ENCODE peak calls at places on chromosomes 16 and 17, in four cellular contexts. One of them, this sample, is unnamed.

GRCh38 chr17:55702150-55702549 is 20.5 kb downstream of the TMEM100 start:
- DNase-seq in SK-N-SH: no peak
- DNase-seq in HepG2: no peak
- DNase-seq in GM12878: no peak
- DNase-seq in this sample: no peak

GRCh38 chr17:63826468-63827001 is 696 bp upstream of the PSMC5 start:
- DNase-seq in SK-N-SH: peak; percentile 55
- DNase-seq in HepG2: no peak
- DNase-seq in GM12878: no peak
- DNase-seq in this sample: no peak

GRCh38 chr17:77695386-77695785 is 263.1 kb upstream of the TNRC6C start:
- DNase-seq in GM12878: no peak
- DNase-seq in SK-N-SH: no peak
- DNase-seq in HepG2: no peak
- DNase-seq in this sample: no peak

GRCh38 chr17:78759203-78759968 is 22.7 kb downstream of the CYTH1 start:
- DNase-seq in HepG2: no peak
- DNase-seq in GM12878: no peak
- DNase-seq in SK-N-SH: peak; percentile 58
- DNase-seq in this sample: no peak

GRCh38 chr17:48643697-48644012 is 17.5 kb upstream of the HOXB9 start:
- DNase-seq in SK-N-SH: no peak
- DNase-seq in HepG2: no peak
- DNase-seq in GM12878: no peak
- DNase-seq in this sample: no peak

GRCh38 chr16:53546988-53547391 is 44.0 kb upstream of the AKTIP start:
- DNase-seq in GM12878: no peak
- DNase-seq in HepG2: peak; percentile 59
- DNase-seq in SK-N-SH: no peak
- DNase-seq in this sample: peak; percentile 28

GRCh38 chr17:78742901-78743300 is 39.2 kb downstream of the CYTH1 start:
- DNase-seq in SK-N-SH: no peak
- DNase-seq in HepG2: no peak
- DNase-seq in GM12878: no peak
- DNase-seq in this sample: no peak

GRCh38 chr16:3147046-3147756 is 12.4 kb downstream of the ZNF213 start:
- DNase-seq in HepG2: no peak
- DNase-seq in GM12878: no peak
- DNase-seq in SK-N-SH: no peak
- DNase-seq in this sample: no peak

GRCh38 chr17:47119746-47120520 is 69.2 kb downstream of the CDC27 start:
- DNase-seq in HepG2: peak; percentile 28
- DNase-seq in SK-N-SH: no peak
- DNase-seq in GM12878: no peak
- DNase-seq in this sample: no peak

GRCh38 chr16:1487395-1488053 is 1.2 kb downstream of the PTX4 start:
- DNase-seq in GM12878: no peak
- DNase-seq in HepG2: no peak
- DNase-seq in SK-N-SH: no peak
- DNase-seq in this sample: no peak

GRCh38 chr17:79622201-79622601 is 11.3 kb upstream of the RBFOX3 start:
- DNase-seq in SK-N-SH: peak; percentile 36
- DNase-seq in HepG2: no peak
- DNase-seq in GM12878: no peak
- DNase-seq in this sample: no peak

GRCh38 chr17:65558683-65559311 is 2.7 kb downstream of the AXIN2 start:
- DNase-seq in HepG2: no peak
- DNase-seq in GM12878: no peak
- DNase-seq in SK-N-SH: peak; percentile 64
- DNase-seq in this sample: no peak

GRCh38 chr16:85086347-85087291 is 25.7 kb downstream of the CIBAR2 start:
- DNase-seq in SK-N-SH: peak; percentile 83
- DNase-seq in GM12878: no peak
- DNase-seq in HepG2: peak; percentile 56
- DNase-seq in this sample: peak; percentile 95

GRCh38 chr16:85778873-85779272 is 20.5 kb downstream of the EMC8 start:
- DNase-seq in SK-N-SH: no peak
- DNase-seq in GM12878: no peak
- DNase-seq in HepG2: no peak
- DNase-seq in this sample: no peak

GRCh38 chr16:21622545-21622944 is 23.2 kb downstream of the METTL9 start:
- DNase-seq in HepG2: no peak
- DNase-seq in GM12878: no peak
- DNase-seq in SK-N-SH: no peak
- DNase-seq in this sample: no peak

GRCh38 chr17:81152288-81152848 is 12.9 kb upstream of the PVALEF start:
- DNase-seq in SK-N-SH: no peak
- DNase-seq in HepG2: no peak
- DNase-seq in GM12878: no peak
- DNase-seq in this sample: no peak

GRCh38 chr16:2955438-2955778 is 8.7 kb upstream of the KREMEN2 start:
- DNase-seq in GM12878: no peak
- DNase-seq in HepG2: no peak
- DNase-seq in SK-N-SH: no peak
- DNase-seq in this sample: no peak

GRCh38 chr16:3938843-3939624 is 58.5 kb upstream of the CREBBP start:
- DNase-seq in GM12878: no peak
- DNase-seq in HepG2: peak; percentile 66
- DNase-seq in SK-N-SH: peak; percentile 95
- DNase-seq in this sample: peak; percentile 86

GRCh38 chr16:50839920-50840729 is 98.2 kb downstream of the CYLD start:
- DNase-seq in SK-N-SH: no peak
- DNase-seq in GM12878: no peak
- DNase-seq in HepG2: no peak
- DNase-seq in this sample: no peak

GRCh38 chr16:62665269-62665668 is 629.0 kb upstream of the CDH8 start:
- DNase-seq in GM12878: no peak
- DNase-seq in SK-N-SH: no peak
- DNase-seq in HepG2: no peak
- DNase-seq in this sample: no peak
- TF ChIP-seq REST in GM12878: no peak
- TF ChIP-seq REST in SK-N-SH: no peak
- TF ChIP-seq REST in HepG2: no peak
- TF ChIP-seq REST in this sample: no peak

GRCh38 chr16:31388535-31388934 is 4.6 kb upstream of the ITGAD start:
- DNase-seq in GM12878: no peak
- DNase-seq in SK-N-SH: no peak
- DNase-seq in HepG2: no peak
- DNase-seq in this sample: no peak

GRCh38 chr16:31385680-31386079 is 7.5 kb upstream of the ITGAD start:
- DNase-seq in GM12878: no peak
- DNase-seq in HepG2: no peak
- DNase-seq in SK-N-SH: no peak
- DNase-seq in this sample: no peak

GRCh38 chr16:31393056-31393455 is at the start of gene ITGAD:
- DNase-seq in SK-N-SH: no peak
- DNase-seq in GM12878: no peak
- DNase-seq in HepG2: no peak
- DNase-seq in this sample: no peak

GRCh38 chr16:31386157-31386984 is 6.8 kb upstream of the ITGAD start:
- DNase-seq in GM12878: no peak
- DNase-seq in SK-N-SH: no peak
- DNase-seq in HepG2: no peak
- DNase-seq in this sample: peak; percentile 37

DNA sequence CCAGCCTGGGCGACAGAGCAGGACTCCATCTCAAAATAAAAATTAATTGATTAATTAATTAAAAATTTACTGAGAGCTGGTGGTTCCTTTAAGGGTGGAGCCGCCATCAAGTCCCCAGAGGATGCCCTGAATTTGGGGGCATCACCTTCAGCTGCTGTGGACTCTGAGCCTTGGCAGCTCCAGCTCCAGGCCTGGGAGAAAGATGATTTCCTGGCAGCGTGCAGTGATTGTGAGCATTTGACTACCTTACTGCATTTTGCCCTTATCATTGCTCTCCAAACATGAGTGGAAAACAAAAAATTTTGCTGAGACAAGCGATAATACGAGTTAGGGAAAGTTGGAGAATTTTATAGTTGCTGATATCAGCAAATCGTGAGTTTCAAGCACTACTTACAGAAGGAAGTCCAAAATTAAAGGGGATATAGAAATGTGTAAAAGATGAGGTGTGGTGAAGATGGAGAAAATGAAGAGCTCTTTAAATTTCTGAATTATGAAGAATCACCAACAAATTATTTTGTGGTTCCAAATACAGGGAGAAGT is 2.6 kb upstream of the ITGAD start:
- DNase-seq in GM12878: no peak
- DNase-seq in HepG2: no peak
- DNase-seq in SK-N-SH: no peak
- DNase-seq in this sample: no peak
- H3K9me3 ChIP-seq in GM12878: no peaks in the 10 kb centered on the region
- H3K9me3 ChIP-seq in HepG2: no peaks in the 10 kb centered on the region
- H3K9me3 ChIP-seq in SK-N-SH: no peaks in the 10 kb centered on the region
- H3K9me3 ChIP-seq in this sample: no peaks in the 10 kb centered on the region

GRCh38 chr17:30290696-30291570 is 811 bp downstream of the BLMH start:
- DNase-seq in SK-N-SH: peak; percentile 64
- DNase-seq in GM12878: no peak
- DNase-seq in HepG2: peak; percentile 35
- DNase-seq in this sample: peak; percentile 74

GRCh38 chr17:30296499-30297038 is 4.8 kb upstream of the BLMH start:
- DNase-seq in SK-N-SH: no peak
- DNase-seq in HepG2: no peak
- DNase-seq in GM12878: no peak
- DNase-seq in this sample: no peak

GRCh38 chr17:30292490-30292858 is 730 bp upstream of the BLMH start:
- DNase-seq in SK-N-SH: no peak
- DNase-seq in HepG2: no peak
- DNase-seq in GM12878: no peak
- DNase-seq in this sample: no peak

GRCh38 chr17:30290077-30290476 is 1.7 kb downstream of the BLMH start:
- DNase-seq in HepG2: no peak
- DNase-seq in SK-N-SH: no peak
- DNase-seq in GM12878: no peak
- DNase-seq in this sample: no peak

GRCh38 chr17:30291571-30292489 is at the start of gene BLMH:
- DNase-seq in HepG2: peak; percentile 34
- DNase-seq in GM12878: no peak
- DNase-seq in SK-N-SH: peak; percentile 94
- DNase-seq in this sample: peak; percentile 80
- TF ChIP-seq PBX3 in HepG2: no peak
- TF ChIP-seq PBX3 in GM12878: no peak
- TF ChIP-seq PBX3 in SK-N-SH: peak; percentile 32
- TF ChIP-seq PBX3 in this sample: no peak

GRCh38 chr17:60135160-60135950 is 14.4 kb upstream of the CA4 start:
- DNase-seq in SK-N-SH: peak; percentile 99
- DNase-seq in HepG2: peak; percentile 77
- DNase-seq in GM12878: peak; percentile 44
- DNase-seq in this sample: peak; percentile 99
- TF ChIP-seq REST in SK-N-SH: peak; percentile 67
- TF ChIP-seq REST in HepG2: no peak
- TF ChIP-seq REST in GM12878: no peak
- TF ChIP-seq REST in this sample: no peak

DNA sequence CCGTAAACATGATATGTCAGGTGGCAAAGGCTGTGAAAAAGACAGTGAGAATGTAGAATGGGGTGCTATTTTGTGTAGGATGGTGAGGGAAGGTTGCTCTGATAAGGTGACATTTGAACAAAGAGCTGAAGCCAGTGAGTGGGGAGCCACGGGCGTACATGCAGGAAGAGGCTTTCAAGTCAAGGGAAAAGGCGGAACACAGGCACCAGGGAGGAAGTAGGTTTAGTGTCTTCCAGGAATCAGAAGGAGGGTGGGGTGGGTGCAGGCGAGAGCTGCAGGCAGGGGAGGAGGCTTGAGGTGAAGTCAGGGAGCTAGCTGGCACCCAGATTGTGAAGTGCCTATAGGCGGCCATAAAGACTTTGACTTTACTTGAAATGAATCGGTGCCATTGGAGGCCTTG is 14.1 kb downstream of the ZFP90 start:
- DNase-seq in SK-N-SH: no peak
- DNase-seq in HepG2: no peak
- DNase-seq in GM12878: no peak
- DNase-seq in this sample: no peak
- H3K9me3 ChIP-seq in SK-N-SH: peaks cover 3% of the 10 kb centered on the region
- H3K9me3 ChIP-seq in HepG2: peaks cover 80% of the 10 kb centered on the region
- H3K9me3 ChIP-seq in GM12878: peaks cover 47% of the 10 kb centered on the region
- H3K9me3 ChIP-seq in this sample: peaks cover 94% of the 10 kb centered on the region

DNA sequence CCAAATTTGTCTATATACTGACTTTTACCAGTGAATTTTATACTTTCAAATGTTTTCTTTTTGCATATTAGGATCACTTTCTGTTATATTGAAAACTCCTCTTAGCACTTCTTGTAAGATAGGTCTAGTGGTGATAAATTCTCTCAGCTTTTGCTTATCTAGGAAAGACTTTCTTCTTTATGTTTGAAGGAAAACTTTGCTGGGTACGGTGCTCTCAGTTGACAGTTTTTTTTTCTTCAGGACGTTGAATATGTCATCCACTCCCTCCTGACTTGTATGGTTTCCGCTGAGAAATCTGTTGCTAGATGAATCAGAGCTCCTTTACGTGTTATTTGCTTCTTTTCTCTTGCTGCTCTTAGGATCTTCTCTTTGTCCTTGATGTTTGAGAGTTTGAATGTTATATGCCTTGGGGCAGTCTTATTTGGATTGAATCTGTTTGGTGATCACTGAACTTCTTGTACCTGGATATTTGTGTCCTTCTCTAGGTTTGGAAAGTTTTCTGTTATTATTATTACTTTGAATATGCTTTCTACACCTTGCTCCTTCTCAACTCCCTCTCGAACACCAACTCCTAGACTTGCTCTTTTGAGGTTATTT is 44.0 kb upstream of the NACA2 start:
- DNase-seq in GM12878: no peak
- DNase-seq in HepG2: no peak
- DNase-seq in SK-N-SH: no peak
- DNase-seq in this sample: no peak
- TF ChIP-seq PBX3 in GM12878: no peak
- TF ChIP-seq PBX3 in HepG2: no peak
- TF ChIP-seq PBX3 in SK-N-SH: no peak
- TF ChIP-seq PBX3 in this sample: no peak